ENCODE peak calls at places on chromosomes 4 and X, in six cellular contexts. M, F, R, E, N and H are unnamed samples. For H3K36me3, the result is how much of the 10 kb centered on the place peaks cover.

GRCh38 chr4:139599594-139600374 is 43.8 kb upstream of the SETD7 start:
- DNase-seq in M (no peak), F (no peak), R (no peak), E (no peak), N (no peak), H (no peak)

GRCh38 chr4:157075811-157076577 is at the start of gene GLRB:
- DNase-seq in M (no peak), F (peak), R (no peak), E (no peak), N (peak), H (peak)

GRCh38 chr4:54016504-54016903 is 47.9 kb downstream of the CHIC2 start:
- DNase-seq in M (no peak), F (no peak), R (no peak), E (no peak), N (no peak), H (no peak)

GRCh38 chr4:83115000-83115399 is 471 bp upstream of the PLAC8 start:
- DNase-seq in M (no peak), F (peak), R (no peak), E (no peak), N (no peak), H (no peak)

GRCh38 chr4:146534178-146534577 is 12.4 kb upstream of the SLC10A7 start:
- DNase-seq in M (no peak), F (no peak), R (no peak), E (no peak), N (no peak), H (no peak)

GRCh38 chrX:136259543-136259942 is 8.3 kb upstream of the MAP7D3 start:
- DNase-seq in M (no peak), F (no peak), R (no peak), E (no peak), N (no peak), H (no peak)

GRCh38 chrX:12489341-12489740 is 301.9 kb upstream of the PRPS2 start:
- DNase-seq in M (no peak), F (no peak), R (no peak), E (no peak), N (no peak), H (no peak)

GRCh38 chrX:63993936-63994335 is 208.9 kb upstream of the ARHGEF9 start:
- DNase-seq in M (no peak), F (no peak), R (no peak), E (no peak), N (no peak), H (no peak)

GRCh38 chr4:15314974-15315373 is 112.9 kb upstream of the C1QTNF7 start:
- DNase-seq in M (no peak), F (no peak), R (no peak), E (no peak), N (no peak), H (no peak)

GRCh38 chrX:47047989-47048388 is 30.3 kb upstream of the RGN start:
- DNase-seq in M (no peak), F (no peak), R (no peak), E (no peak), N (no peak), H (no peak)

GRCh38 chr4:176065365-176066249 is at the start of gene WDR17:
- DNase-seq in M (peak), F (peak), R (peak), E (peak), N (peak), H (peak)

GRCh38 chr4:135834471-135834870 is 1632.9 kb upstream of the PABPC4L start:
- DNase-seq in M (no peak), F (no peak), R (no peak), E (no peak), N (no peak), H (no peak)

GRCh38 chrX:55452825-55453124 is 848 bp downstream of the MAGEH1 start:
- DNase-seq in M (no peak), F (no peak), R (no peak), E (no peak), N (no peak), H (no peak)

GRCh38 chrX:40420899-40421729 is 159.7 kb upstream of the ATP6AP2 start:
- DNase-seq in M (no peak), F (no peak), R (no peak), E (no peak), N (no peak), H (no peak)

GRCh38 chr4:95867919-95868318 is 28.0 kb downstream of the PDHA2 start:
- DNase-seq in M (no peak), F (peak), R (no peak), E (no peak), N (no peak), H (no peak)

GRCh38 chr4:6594341-6594740 is 19.4 kb downstream of the MAN2B2 start:
- DNase-seq in M (no peak), F (no peak), R (no peak), E (no peak), N (no peak), H (no peak)

GRCh38 chrX:40003071-40003981 is 94.4 kb downstream of the BCOR start:
- DNase-seq in M (no peak), F (no peak), R (no peak), E (no peak), N (no peak), H (no peak)

GRCh38 chr4:90958256-90958895 is 831.2 kb downstream of the CCSER1 start:
- DNase-seq in M (no peak), F (peak), R (no peak), E (no peak), N (no peak), H (no peak)

GRCh38 chrX:135528274-135528673 is 7.8 kb downstream of the INTS6L start:
- DNase-seq in M (no peak), F (no peak), R (no peak), E (no peak), N (no peak), H (no peak)

GRCh38 chr4:77349796-77350195 is 192.8 kb downstream of the CCNG2 start:
- DNase-seq in M (no peak), F (no peak), R (no peak), E (no peak), N (no peak), H (no peak)

GRCh38 chr4:166153539-166153938 is 280.5 kb downstream of the TLL1 start:
- DNase-seq in M (no peak), F (no peak), R (no peak), E (no peak), N (no peak), H (no peak)

GRCh38 chr4:167290684-167291083 is 56.4 kb upstream of the SPOCK3 start:
- DNase-seq in M (no peak), F (peak), R (no peak), E (no peak), N (no peak), H (no peak)

DNA sequence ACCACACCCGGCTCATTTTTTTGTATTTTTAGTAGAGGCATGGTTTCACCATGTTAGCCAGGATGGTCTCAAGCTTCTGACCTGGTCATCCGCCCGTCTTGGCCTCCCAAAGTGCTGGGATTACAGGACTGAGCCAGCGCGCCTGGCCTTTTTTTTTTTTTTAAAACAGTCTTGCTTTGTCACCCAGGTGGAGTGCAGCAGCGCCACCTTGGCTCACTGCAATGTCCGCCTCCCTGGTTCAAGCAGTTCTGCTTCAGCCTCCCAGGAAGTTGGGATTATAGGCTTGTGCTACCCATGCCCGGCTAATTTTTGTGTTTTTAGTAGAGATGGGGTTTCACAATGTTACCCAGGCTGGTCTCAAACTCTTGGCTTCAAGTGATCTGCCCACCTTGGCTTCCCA is 28.9 kb downstream of the ZFX start:
- DNase-seq in M (no peak), F (no peak), R (no peak), E (no peak), N (no peak), H (no peak)
- H3K36me3 ChIP-seq in M (under half), F (under half), R (under half), E (under half), N (under half), H (under half)

DNA sequence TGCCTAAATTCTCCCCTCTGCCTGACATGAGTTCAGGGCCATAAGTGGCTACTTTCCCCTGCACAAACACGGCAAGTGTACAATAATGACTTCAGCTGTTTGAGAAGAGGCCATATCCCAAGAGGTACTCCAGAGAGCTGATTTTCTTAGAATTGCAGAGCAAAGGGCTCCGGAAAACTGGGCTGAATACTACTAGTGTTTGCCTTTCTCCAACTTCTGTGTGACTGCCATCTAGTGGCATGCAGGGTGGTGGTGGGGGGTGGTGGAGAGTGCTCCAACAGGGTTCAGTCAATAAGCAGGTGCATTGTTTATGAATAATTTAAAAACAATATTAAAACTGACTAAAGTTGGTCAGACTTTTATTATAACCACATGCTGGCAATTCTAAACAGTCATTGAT is 130.0 kb downstream of the CHRDL1 start:
- DNase-seq in M (peak), F (peak), R (no peak), E (no peak), N (peak), H (peak)
- TF ChIP-seq CTCF in M (peak), F (peak), R (no peak), E (no peak), N (peak), H (no peak)

DNA sequence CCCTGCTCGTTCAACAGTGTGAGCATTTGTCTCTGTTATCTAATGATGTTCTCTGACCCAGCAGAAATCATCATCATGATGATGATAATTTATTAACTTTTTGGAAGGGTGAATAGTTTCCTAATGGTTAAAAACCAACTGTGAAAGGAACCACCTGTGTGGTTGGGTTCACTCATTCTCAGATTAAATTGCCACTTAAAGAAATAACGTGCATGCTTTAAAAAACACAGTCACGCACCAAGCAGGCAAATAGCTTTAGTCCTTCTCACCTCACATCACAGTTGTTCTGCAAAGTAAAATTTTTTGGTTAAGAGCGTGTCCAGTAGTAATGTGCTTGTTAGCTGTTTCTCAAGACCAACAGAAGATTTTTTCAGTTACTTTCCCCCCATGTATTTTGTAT is 19.8 kb upstream of the CLDN34 start:
- DNase-seq in M (no peak), F (no peak), R (no peak), E (no peak), N (no peak), H (no peak)
- H3K36me3 ChIP-seq in M (under half), F (under half), R (under half), E (under half), N (under half), H (under half)

DNA sequence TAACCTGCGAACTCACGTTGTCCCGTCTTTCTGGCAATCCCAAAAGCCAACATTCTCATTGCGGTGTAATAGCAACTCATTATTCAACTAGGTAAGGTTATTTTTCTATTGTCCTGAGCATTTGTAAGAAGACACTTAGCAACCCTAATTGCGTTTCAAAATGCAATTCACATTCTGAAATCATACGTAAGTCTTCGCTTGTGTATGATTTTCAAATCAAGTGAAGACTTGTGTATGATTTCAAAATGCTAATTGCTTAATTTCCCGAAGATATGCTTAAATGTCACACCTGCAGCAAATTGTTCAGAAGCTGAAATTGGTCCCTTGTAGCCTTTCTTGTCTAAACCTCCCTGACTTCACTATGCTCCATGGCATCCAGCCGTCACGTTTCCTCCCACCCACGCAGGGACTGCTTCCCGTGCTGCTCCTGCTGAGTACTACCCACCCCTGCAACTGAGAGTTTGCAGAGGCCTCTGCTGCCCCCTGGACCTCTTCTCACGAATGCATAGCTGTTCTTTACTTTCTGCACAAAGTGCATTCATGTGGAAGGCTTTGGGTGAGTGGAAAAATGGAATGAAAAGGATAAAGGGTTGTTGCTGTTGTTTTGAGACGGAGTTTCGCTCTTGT is 40.8 kb upstream of the CLDN24 start:
- DNase-seq in M (no peak), F (peak), R (no peak), E (no peak), N (no peak), H (no peak)
- TF ChIP-seq CTCF in M (no peak), F (peak), R (no peak), E (no peak), N (no peak), H (no peak)

GRCh38 chr4:856468-856901 is 30.6 kb upstream of the CPLX1 start:
- DNase-seq in M (no peak), F (no peak), R (no peak), E (no peak), N (peak), H (no peak)

GRCh38 chr4:857461-857860 is 31.5 kb upstream of the CPLX1 start:
- DNase-seq in M (no peak), F (no peak), R (no peak), E (no peak), N (peak), H (no peak)

GRCh38 chr4:853416-853781 is 27.5 kb upstream of the CPLX1 start:
- DNase-seq in M (no peak), F (no peak), R (no peak), E (no peak), N (peak), H (no peak)

GRCh38 chr4:851701-852430 is 25.9 kb upstream of the CPLX1 start:
- DNase-seq in M (no peak), F (no peak), R (no peak), E (no peak), N (peak), H (no peak)

GRCh38 chr4:854356-854755 is 28.4 kb upstream of the CPLX1 start:
- DNase-seq in M (no peak), F (no peak), R (no peak), E (no peak), N (peak), H (no peak)
- H3K36me3 ChIP-seq in M (under half), F (under half), R (under half), E (under half), N (half or more), H (half or more)

DNA sequence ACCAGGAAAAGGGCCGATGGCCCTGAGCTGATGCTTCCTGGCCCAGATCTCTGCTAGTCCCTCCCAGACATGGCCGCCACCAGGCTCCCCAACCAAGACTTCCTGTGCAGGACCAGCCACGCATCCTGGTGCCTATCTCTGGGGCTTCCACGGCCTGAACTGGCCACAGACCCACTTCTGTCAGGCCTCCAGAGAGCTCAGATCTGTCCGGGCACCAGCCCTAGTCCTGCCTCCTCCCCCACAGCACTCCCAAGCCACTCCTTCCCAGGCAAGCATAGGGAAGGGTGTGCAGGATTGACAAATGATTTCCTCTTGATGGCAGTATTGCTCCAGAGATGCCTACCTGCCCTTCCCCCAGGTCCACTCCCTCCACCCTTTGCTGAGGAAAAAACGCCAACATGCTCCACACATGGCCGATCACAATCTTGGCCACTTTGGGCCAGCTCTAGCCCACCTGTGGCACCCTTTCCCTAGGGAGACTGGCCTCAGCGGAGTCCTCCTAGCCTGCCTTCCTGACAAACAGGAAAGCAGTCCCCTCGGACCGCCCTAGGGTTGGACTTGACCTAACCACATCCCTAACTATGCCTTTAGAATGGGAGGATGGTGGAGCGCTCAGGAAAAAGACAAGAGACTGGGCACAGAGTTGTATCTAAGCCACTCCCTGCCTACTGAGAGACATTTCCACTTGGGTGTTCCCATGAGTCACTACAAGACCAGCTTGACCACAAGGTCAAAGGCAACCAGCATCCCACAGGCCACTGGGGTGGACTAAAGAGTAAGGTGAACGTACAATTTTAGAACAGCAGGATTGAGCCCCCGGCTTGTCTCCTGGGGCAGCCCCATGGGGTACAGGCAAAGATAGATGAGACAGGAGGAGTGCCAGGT is 277.5 kb upstream of the AGTR2 start:
- DNase-seq in M (no peak), F (peak), R (no peak), E (no peak), N (no peak), H (no peak)
- TF ChIP-seq CTCF in M (peak), F (peak), R (no peak), E (no peak), N (no peak), H (no peak)